ENCODE peak calls at places on chromosomes 2 and 18, in seven cellular contexts. N, R, L, G, M, X and O are unnamed samples.

GRCh38 chr18:31199190-31199769 is 36.6 kb upstream of the DSC1 start:
- DNase-seq in G (no peak), N (peak), M (no peak), L (no peak), R (no peak), X (no peak), O (no peak)

GRCh38 chr2:73594241-73594640 is 48.0 kb downstream of the NAT8 start:
- DNase-seq in R (no peak), M (no peak), G (no peak), N (no peak), X (no peak), L (no peak), O (peak)

GRCh38 chr2:154193246-154193645 is 321.5 kb downstream of the GALNT13 start:
- DNase-seq in L (no peak), X (no peak), M (no peak), N (no peak), R (no peak), G (no peak), O (no peak)

GRCh38 chr2:221068123-221068522 is 504.0 kb downstream of the EPHA4 start:
- DNase-seq in G (no peak), X (no peak), M (no peak), N (no peak), L (no peak), R (no peak), O (no peak)

GRCh38 chr2:83782122-83782521 is 677.0 kb downstream of the SUCLG1 start:
- DNase-seq in R (no peak), N (no peak), X (no peak), G (no peak), L (no peak), M (no peak), O (no peak)

GRCh38 chr2:220556658-220557057 is 929.2 kb downstream of the SLC4A3 start:
- DNase-seq in R (no peak), G (no peak), X (no peak), N (no peak), L (no peak), M (no peak), O (peak)

GRCh38 chr2:151730242-151730975 is 3.9 kb downstream of the NEB start:
- DNase-seq in N (no peak), R (no peak), X (no peak), M (no peak), L (no peak), G (no peak), O (peak)

GRCh38 chr2:161422812-161423211 is 6.7 kb downstream of the TBR1 start:
- DNase-seq in G (no peak), X (no peak), R (no peak), L (no peak), N (no peak), M (no peak), O (no peak)

DNA sequence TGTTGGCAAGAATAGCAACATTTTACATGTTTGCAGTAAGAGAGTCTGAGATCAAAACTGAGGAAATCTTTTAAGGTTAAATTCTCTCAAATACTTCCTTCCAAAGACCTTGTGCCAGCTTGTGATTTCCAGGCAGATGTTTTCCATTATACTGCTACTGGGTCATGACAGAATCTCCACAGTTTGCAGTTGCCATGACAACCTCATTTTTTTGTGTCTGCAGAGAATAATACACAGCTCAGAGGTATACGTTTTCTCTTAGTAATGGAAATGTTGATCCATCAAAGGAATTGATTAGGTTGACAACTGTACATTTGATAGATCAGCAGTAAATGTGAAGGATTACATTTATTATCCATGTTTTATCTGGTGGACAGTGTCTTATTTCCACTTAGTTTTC is 29.1 kb upstream of the CSRNP3 start:
- DNase-seq in R (no peak), G (no peak), X (no peak), N (no peak), L (no peak), M (no peak), O (peak)
- H3K4me3 ChIP-seq in R (no peak), G (no peak), X (no peak), N (no peak), L (no peak), M (no peak), O (no peak)

GRCh38 chr2:98172951-98173350 is 86.0 kb downstream of the VWA3B start:
- DNase-seq in G (no peak), R (no peak), M (no peak), X (peak), N (no peak), L (no peak), O (no peak)

GRCh38 chr2:98170076-98170475 is 83.1 kb downstream of the VWA3B start:
- DNase-seq in N (no peak), X (no peak), R (no peak), L (no peak), G (no peak), M (no peak), O (no peak)

GRCh38 chr2:98180456-98180855 is 93.5 kb downstream of the VWA3B start:
- DNase-seq in M (no peak), X (no peak), L (no peak), R (no peak), G (no peak), N (no peak), O (no peak)

GRCh38 chr2:98172150-98172765 is 85.3 kb downstream of the VWA3B start:
- DNase-seq in G (no peak), M (no peak), X (no peak), N (no peak), R (no peak), L (no peak), O (no peak)

DNA sequence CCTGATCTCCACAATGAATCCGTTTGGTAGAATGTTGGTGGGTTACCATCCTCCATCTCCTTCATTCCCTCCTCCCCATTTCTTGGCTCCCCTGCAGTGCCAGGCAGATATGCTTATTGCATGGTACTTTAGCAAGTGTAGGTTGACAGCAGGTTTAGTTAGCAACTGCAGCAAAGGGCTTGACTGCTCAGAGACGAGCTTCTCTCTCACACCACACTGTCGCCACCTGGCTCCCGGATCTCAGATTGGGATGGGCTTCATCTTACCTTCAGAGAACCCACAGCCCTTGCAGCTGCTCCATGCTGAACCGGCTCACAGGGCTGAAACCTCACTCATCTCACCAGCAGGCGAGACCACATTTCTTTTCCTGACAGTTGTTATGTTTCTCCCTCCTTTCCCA is 88.8 kb downstream of the VWA3B start:
- DNase-seq in M (no peak), N (no peak), G (no peak), X (no peak), R (no peak), L (no peak), O (no peak)
- TF ChIP-seq CTCF in M (no peak), N (no peak), G (peak), X (peak), R (no peak), L (no peak), O (no peak)

DNA sequence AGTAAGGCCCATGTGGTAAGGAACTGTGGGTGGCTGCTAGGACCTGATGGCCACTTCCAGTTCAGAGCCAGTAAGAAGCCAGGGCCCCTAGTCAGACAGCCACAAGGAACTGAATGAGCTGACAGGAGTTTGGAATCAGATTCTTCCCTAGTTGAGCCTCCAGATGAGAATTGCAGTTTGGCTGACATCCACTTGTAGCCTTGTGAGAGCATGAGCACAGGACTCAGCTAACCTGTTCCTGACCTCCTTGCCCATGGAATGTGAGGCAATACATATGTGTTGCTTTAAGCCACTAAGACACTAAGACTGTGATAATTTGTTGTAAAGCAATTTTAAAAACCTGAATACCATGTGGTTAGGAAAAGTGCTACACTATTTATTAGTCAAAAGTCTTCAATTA is 1.1 kb upstream of the WDR7 start:
- DNase-seq in X (no peak), G (no peak), N (no peak), L (no peak), R (no peak), M (no peak), O (no peak)
- H3K4me3 ChIP-seq in X (peak), G (peak), N (no peak), L (no peak), R (no peak), M (no peak), O (no peak)

GRCh38 chr2:36369163-36369562 is 13.6 kb downstream of the CRIM1 start:
- DNase-seq in G (no peak), R (no peak), N (no peak), M (no peak), X (no peak), L (no peak), O (no peak)

GRCh38 chr2:36371070-36371962 is 15.7 kb downstream of the CRIM1 start:
- DNase-seq in M (no peak), L (peak), G (no peak), X (no peak), N (no peak), R (no peak), O (peak)

GRCh38 chr2:36370281-36370680 is 14.7 kb downstream of the CRIM1 start:
- DNase-seq in X (no peak), G (no peak), M (no peak), N (no peak), L (no peak), R (no peak), O (no peak)

GRCh38 chr2:36368438-36368837 is 12.9 kb downstream of the CRIM1 start:
- DNase-seq in L (no peak), M (no peak), G (no peak), X (no peak), R (no peak), N (no peak), O (no peak)

GRCh38 chr2:36369711-36370110 is 14.1 kb downstream of the CRIM1 start:
- DNase-seq in G (no peak), L (no peak), M (no peak), R (no peak), N (no peak), X (no peak), O (no peak)
- TF ChIP-seq CTCF in G (no peak), L (no peak), M (no peak), R (no peak), N (no peak), X (no peak), O (no peak)

GRCh38 chr18:21743166-21743831 is 2.7 kb downstream of the MIB1 start:
- DNase-seq in L (no peak), G (no peak), M (no peak), R (no peak), N (no peak), X (no peak), O (no peak)
- H3K4me3 ChIP-seq in L (no peak), G (peak), M (peak), R (no peak), N (no peak), X (no peak), O (no peak)

GRCh38 chr18:8450013-8450412 is 159.2 kb upstream of the RAB12 start:
- DNase-seq in X (no peak), N (peak), R (no peak), G (no peak), M (no peak), L (no peak), O (no peak)
- TF ChIP-seq CTCF in X (peak), N (peak), R (peak), G (peak), M (peak), L (peak), O (peak)

DNA sequence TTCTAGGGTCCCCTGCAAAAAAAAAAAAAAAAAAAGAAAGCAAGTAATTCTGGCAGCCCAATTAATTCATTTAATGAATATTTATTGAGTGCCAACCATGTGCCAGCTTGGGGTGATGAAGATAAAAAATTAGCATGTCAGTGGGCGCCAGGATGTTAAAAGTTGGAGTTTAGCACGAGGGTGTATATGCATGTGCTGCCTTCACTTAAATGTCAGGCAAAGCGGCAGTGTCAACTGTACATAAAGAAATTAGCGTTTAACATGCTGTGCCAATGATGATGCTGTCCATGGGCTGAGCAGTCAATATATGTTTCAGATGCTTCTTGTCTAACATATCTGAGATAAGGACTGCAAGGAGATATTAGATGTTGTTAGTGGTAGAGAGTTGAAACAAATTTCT is 49.5 kb downstream of the ASAP2 start:
- DNase-seq in X (no peak), M (no peak), R (no peak), N (no peak), L (no peak), G (no peak), O (no peak)
- H3K4me3 ChIP-seq in X (no peak), M (no peak), R (no peak), N (no peak), L (no peak), G (no peak), O (no peak)